ENCODE peak calls at places on chromosome 1, in four cellular contexts. One of them, this sample, is unnamed.

GRCh38 chr1:160101717-160102522 is 3.5 kb upstream of the IGSF8 start:
- DNase-seq in stimulated activated effector memory CD8-positive, alpha-beta T cell treated with anti-CD3 and anti-CD28 coated beads, Interleukin-12 subunit alpha, Interleukin-12 subunit beta, amount 100 ng/mL, for 72 hours: no peak
- DNase-seq in naive thymus-derived CD4-positive, alpha-beta T cell: no peak
- DNase-seq in cardiac fibroblast: no peak
- DNase-seq in this sample: no peak

GRCh38 chr1:156420209-156421061 is 51.4 kb downstream of the RHBG start:
- DNase-seq in stimulated activated effector memory CD8-positive, alpha-beta T cell treated with anti-CD3 and anti-CD28 coated beads, Interleukin-12 subunit alpha, Interleukin-12 subunit beta, amount 100 ng/mL, for 72 hours: peak
- DNase-seq in naive thymus-derived CD4-positive, alpha-beta T cell: peak
- DNase-seq in cardiac fibroblast: no peak
- DNase-seq in this sample: no peak

GRCh38 chr1:209389258-209389657 is 194.3 kb upstream of the CAMK1G start:
- DNase-seq in stimulated activated effector memory CD8-positive, alpha-beta T cell treated with anti-CD3 and anti-CD28 coated beads, Interleukin-12 subunit alpha, Interleukin-12 subunit beta, amount 100 ng/mL, for 72 hours: no peak
- DNase-seq in naive thymus-derived CD4-positive, alpha-beta T cell: no peak
- DNase-seq in cardiac fibroblast: peak
- DNase-seq in this sample: peak

GRCh38 chr1:89910780-89911179 is 84.1 kb upstream of the ZNF326 start:
- DNase-seq in stimulated activated effector memory CD8-positive, alpha-beta T cell treated with anti-CD3 and anti-CD28 coated beads, Interleukin-12 subunit alpha, Interleukin-12 subunit beta, amount 100 ng/mL, for 72 hours: no peak
- DNase-seq in naive thymus-derived CD4-positive, alpha-beta T cell: no peak
- DNase-seq in cardiac fibroblast: peak
- DNase-seq in this sample: peak

GRCh38 chr1:160006312-160006940 is 25.4 kb downstream of the PIGM start:
- DNase-seq in stimulated activated effector memory CD8-positive, alpha-beta T cell treated with anti-CD3 and anti-CD28 coated beads, Interleukin-12 subunit alpha, Interleukin-12 subunit beta, amount 100 ng/mL, for 72 hours: peak
- DNase-seq in naive thymus-derived CD4-positive, alpha-beta T cell: peak
- DNase-seq in cardiac fibroblast: peak
- DNase-seq in this sample: peak

GRCh38 chr1:192807221-192807967 is 1.4 kb upstream of the RGS2 start:
- DNase-seq in stimulated activated effector memory CD8-positive, alpha-beta T cell treated with anti-CD3 and anti-CD28 coated beads, Interleukin-12 subunit alpha, Interleukin-12 subunit beta, amount 100 ng/mL, for 72 hours: no peak
- DNase-seq in naive thymus-derived CD4-positive, alpha-beta T cell: no peak
- DNase-seq in cardiac fibroblast: peak
- DNase-seq in this sample: no peak

GRCh38 chr1:119565131-119565772 is 58.2 kb downstream of the HSD3B1 start:
- DNase-seq in stimulated activated effector memory CD8-positive, alpha-beta T cell treated with anti-CD3 and anti-CD28 coated beads, Interleukin-12 subunit alpha, Interleukin-12 subunit beta, amount 100 ng/mL, for 72 hours: no peak
- DNase-seq in naive thymus-derived CD4-positive, alpha-beta T cell: no peak
- DNase-seq in cardiac fibroblast: no peak
- DNase-seq in this sample: no peak

GRCh38 chr1:51569284-51570062 is 47.4 kb upstream of the OSBPL9 start:
- DNase-seq in stimulated activated effector memory CD8-positive, alpha-beta T cell treated with anti-CD3 and anti-CD28 coated beads, Interleukin-12 subunit alpha, Interleukin-12 subunit beta, amount 100 ng/mL, for 72 hours: peak
- DNase-seq in naive thymus-derived CD4-positive, alpha-beta T cell: peak
- DNase-seq in cardiac fibroblast: peak
- DNase-seq in this sample: peak

GRCh38 chr1:19309123-19309813 is 2.7 kb downstream of the AKR7A2 start:
- DNase-seq in stimulated activated effector memory CD8-positive, alpha-beta T cell treated with anti-CD3 and anti-CD28 coated beads, Interleukin-12 subunit alpha, Interleukin-12 subunit beta, amount 100 ng/mL, for 72 hours: no peak
- DNase-seq in naive thymus-derived CD4-positive, alpha-beta T cell: no peak
- DNase-seq in cardiac fibroblast: peak
- DNase-seq in this sample: peak

GRCh38 chr1:77966291-77966690 is 12.6 kb downstream of the FUBP1 start:
- DNase-seq in stimulated activated effector memory CD8-positive, alpha-beta T cell treated with anti-CD3 and anti-CD28 coated beads, Interleukin-12 subunit alpha, Interleukin-12 subunit beta, amount 100 ng/mL, for 72 hours: no peak
- DNase-seq in naive thymus-derived CD4-positive, alpha-beta T cell: no peak
- DNase-seq in cardiac fibroblast: no peak
- DNase-seq in this sample: no peak

GRCh38 chr1:92298213-92298572 is 594 bp downstream of the GLMN start:
- DNase-seq in stimulated activated effector memory CD8-positive, alpha-beta T cell treated with anti-CD3 and anti-CD28 coated beads, Interleukin-12 subunit alpha, Interleukin-12 subunit beta, amount 100 ng/mL, for 72 hours: no peak
- DNase-seq in naive thymus-derived CD4-positive, alpha-beta T cell: no peak
- DNase-seq in cardiac fibroblast: peak
- DNase-seq in this sample: no peak

GRCh38 chr1:4053160-4053748 is 153.2 kb upstream of the C1orf174 start:
- DNase-seq in stimulated activated effector memory CD8-positive, alpha-beta T cell treated with anti-CD3 and anti-CD28 coated beads, Interleukin-12 subunit alpha, Interleukin-12 subunit beta, amount 100 ng/mL, for 72 hours: no peak
- DNase-seq in naive thymus-derived CD4-positive, alpha-beta T cell: no peak
- DNase-seq in cardiac fibroblast: no peak
- DNase-seq in this sample: no peak

GRCh38 chr1:109307363-109308021 is 681 bp upstream of the MYBPHL start:
- DNase-seq in stimulated activated effector memory CD8-positive, alpha-beta T cell treated with anti-CD3 and anti-CD28 coated beads, Interleukin-12 subunit alpha, Interleukin-12 subunit beta, amount 100 ng/mL, for 72 hours: no peak
- DNase-seq in naive thymus-derived CD4-positive, alpha-beta T cell: no peak
- DNase-seq in cardiac fibroblast: no peak
- DNase-seq in this sample: no peak

GRCh38 chr1:42423621-42424200 is 32.1 kb downstream of the ZMYND12 start:
- DNase-seq in stimulated activated effector memory CD8-positive, alpha-beta T cell treated with anti-CD3 and anti-CD28 coated beads, Interleukin-12 subunit alpha, Interleukin-12 subunit beta, amount 100 ng/mL, for 72 hours: no peak
- DNase-seq in naive thymus-derived CD4-positive, alpha-beta T cell: no peak
- DNase-seq in cardiac fibroblast: no peak
- DNase-seq in this sample: no peak

GRCh38 chr1:212062832-212063438 is 27.4 kb downstream of the DTL start:
- DNase-seq in stimulated activated effector memory CD8-positive, alpha-beta T cell treated with anti-CD3 and anti-CD28 coated beads, Interleukin-12 subunit alpha, Interleukin-12 subunit beta, amount 100 ng/mL, for 72 hours: no peak
- DNase-seq in naive thymus-derived CD4-positive, alpha-beta T cell: no peak
- DNase-seq in cardiac fibroblast: peak
- DNase-seq in this sample: peak

GRCh38 chr1:203295796-203296195 is 9.5 kb upstream of the BTG2 start:
- DNase-seq in stimulated activated effector memory CD8-positive, alpha-beta T cell treated with anti-CD3 and anti-CD28 coated beads, Interleukin-12 subunit alpha, Interleukin-12 subunit beta, amount 100 ng/mL, for 72 hours: no peak
- DNase-seq in naive thymus-derived CD4-positive, alpha-beta T cell: no peak
- DNase-seq in cardiac fibroblast: no peak
- DNase-seq in this sample: no peak

GRCh38 chr1:168700565-168701331 is 28.3 kb downstream of the DPT start:
- DNase-seq in stimulated activated effector memory CD8-positive, alpha-beta T cell treated with anti-CD3 and anti-CD28 coated beads, Interleukin-12 subunit alpha, Interleukin-12 subunit beta, amount 100 ng/mL, for 72 hours: no peak
- DNase-seq in naive thymus-derived CD4-positive, alpha-beta T cell: no peak
- DNase-seq in cardiac fibroblast: no peak
- DNase-seq in this sample: no peak

GRCh38 chr1:3422638-3423037 is 31.8 kb upstream of the ARHGEF16 start:
- DNase-seq in stimulated activated effector memory CD8-positive, alpha-beta T cell treated with anti-CD3 and anti-CD28 coated beads, Interleukin-12 subunit alpha, Interleukin-12 subunit beta, amount 100 ng/mL, for 72 hours: no peak
- DNase-seq in naive thymus-derived CD4-positive, alpha-beta T cell: no peak
- DNase-seq in cardiac fibroblast: no peak
- DNase-seq in this sample: no peak

GRCh38 chr1:245790441-245790840 is 635.7 kb downstream of the KIF26B start:
- DNase-seq in stimulated activated effector memory CD8-positive, alpha-beta T cell treated with anti-CD3 and anti-CD28 coated beads, Interleukin-12 subunit alpha, Interleukin-12 subunit beta, amount 100 ng/mL, for 72 hours: no peak
- DNase-seq in naive thymus-derived CD4-positive, alpha-beta T cell: no peak
- DNase-seq in cardiac fibroblast: peak
- DNase-seq in this sample: peak

GRCh38 chr1:87436534-87436933 is 107.9 kb downstream of the LMO4 start:
- DNase-seq in stimulated activated effector memory CD8-positive, alpha-beta T cell treated with anti-CD3 and anti-CD28 coated beads, Interleukin-12 subunit alpha, Interleukin-12 subunit beta, amount 100 ng/mL, for 72 hours: no peak
- DNase-seq in naive thymus-derived CD4-positive, alpha-beta T cell: no peak
- DNase-seq in cardiac fibroblast: peak
- DNase-seq in this sample: no peak

This sample was measured in AG20443.